ENCODE peak calls at places on chromosome 22, in four cellular contexts. B is fibroblast of pulmonary artery, F is ovary, T is mucosa of gallbladder. E is an unnamed sample.
A peak's percentile ranks its signal among the peaks of the same experiment; 100 is the strongest.

GRCh38 chr22:34502821-34503220 is 563.1 kb upstream of the ISX start:
- DNase-seq in B (no peak), F (no peak), T (no peak), E (no peak)

GRCh38 chr22:24775769-24776492 is 1.4 kb upstream of the PIWIL3 start:
- DNase-seq in B (peak; percentile 9), F (no peak), T (no peak), E (peak; percentile 3)

GRCh38 chr22:28923826-28924732 is 40.7 kb downstream of the ZNRF3 start:
- DNase-seq in B (no peak), F (peak; percentile 48), T (peak; percentile 18), E (peak; percentile 47)

GRCh38 chr22:46547179-46547882 is 9.9 kb upstream of the CELSR1 start:
- DNase-seq in T (no peak), F (no peak), B (peak; percentile 65), E (peak; percentile 34)

GRCh38 chr22:24008022-24008283 is 2.7 kb upstream of the GSTT4 start:
- DNase-seq in B (no peak), T (no peak), F (no peak), E (no peak)

GRCh38 chr22:46851941-46852340 is 89.5 kb downstream of the TBC1D22A start:
- DNase-seq in F (no peak), B (no peak), T (no peak), E (no peak)

GRCh38 chr22:23604939-23605712 is 25.0 kb upstream of the IGLL1 start:
- DNase-seq in T (no peak), F (no peak), B (no peak), E (no peak)

GRCh38 chr22:37749831-37750595 is 53.2 kb downstream of the TRIOBP start:
- DNase-seq in T (no peak), F (no peak), B (peak; percentile 47), E (no peak)

GRCh38 chr22:48709453-48709852 is 1118.2 kb downstream of the BRD1 start:
- DNase-seq in B (no peak), F (no peak), T (no peak), E (no peak)

GRCh38 chr22:41237707-41238569 is 2.8 kb downstream of the CHADL start:
- DNase-seq in F (peak; percentile 67), T (peak; percentile 71), B (peak; percentile 36), E (peak; percentile 90)

GRCh38 chr22:34951212-34951611 is 114.7 kb upstream of the ISX start:
- DNase-seq in B (no peak), F (no peak), T (no peak), E (no peak)

GRCh38 chr22:43798492-43798891 is 13.6 kb downstream of the EFCAB6 start:
- DNase-seq in F (no peak), B (no peak), T (no peak), E (no peak)

GRCh38 chr22:36360011-36360410 is 27.8 kb downstream of the MYH9 start:
- DNase-seq in B (no peak), T (no peak), F (no peak), E (no peak)